ENCODE peak calls at places on chromosomes 7 and 10, in five cellular contexts. D is ovary, M is cardiac muscle cell, J is aorta, P is PC-3. I is an unnamed sample.
A peak's percentile ranks its signal among the peaks of the same experiment; 100 is the strongest.

GRCh38 chr7:86963599-86964230 is 95.7 kb downstream of the ELAPOR2 start:
- DNase-seq in M (no peak), D (no peak), J (no peak), P (no peak), I (no peak)

GRCh38 chr10:34157501-34157900 is 657.6 kb downstream of the PARD3 start:
- DNase-seq in P (peak; percentile 82), J (no peak), M (no peak), D (no peak), I (no peak)

GRCh38 chr7:35975851-35976454 is 175.1 kb downstream of the SEPTIN7 start:
- DNase-seq in P (peak; percentile 84), J (no peak), D (peak; percentile 47), M (peak; percentile 86), I (no peak)

GRCh38 chr7:126026421-126027088 is 1096.9 kb upstream of the POT1 start:
- DNase-seq in M (no peak), J (no peak), D (no peak), P (peak; percentile 11), I (no peak)

GRCh38 chr7:75623390-75624133 is 115.2 kb downstream of the HIP1 start:
- DNase-seq in J (no peak), D (no peak), M (peak; percentile 45), P (no peak), I (no peak)

GRCh38 chr10:71236286-71236685 is 23.9 kb downstream of the UNC5B start:
- DNase-seq in D (no peak), M (peak; percentile 65), P (no peak), J (no peak), I (no peak)

GRCh38 chr10:117165557-117166419 is 27.7 kb upstream of the VAX1 start:
- DNase-seq in J (peak; percentile 83), D (no peak), P (peak; percentile 63), M (peak; percentile 76), I (peak; percentile 47)

GRCh38 chr10:132414402-132415016 is 17.5 kb downstream of the PWWP2B start:
- DNase-seq in P (no peak), M (no peak), J (no peak), D (no peak), I (no peak)

DNA sequence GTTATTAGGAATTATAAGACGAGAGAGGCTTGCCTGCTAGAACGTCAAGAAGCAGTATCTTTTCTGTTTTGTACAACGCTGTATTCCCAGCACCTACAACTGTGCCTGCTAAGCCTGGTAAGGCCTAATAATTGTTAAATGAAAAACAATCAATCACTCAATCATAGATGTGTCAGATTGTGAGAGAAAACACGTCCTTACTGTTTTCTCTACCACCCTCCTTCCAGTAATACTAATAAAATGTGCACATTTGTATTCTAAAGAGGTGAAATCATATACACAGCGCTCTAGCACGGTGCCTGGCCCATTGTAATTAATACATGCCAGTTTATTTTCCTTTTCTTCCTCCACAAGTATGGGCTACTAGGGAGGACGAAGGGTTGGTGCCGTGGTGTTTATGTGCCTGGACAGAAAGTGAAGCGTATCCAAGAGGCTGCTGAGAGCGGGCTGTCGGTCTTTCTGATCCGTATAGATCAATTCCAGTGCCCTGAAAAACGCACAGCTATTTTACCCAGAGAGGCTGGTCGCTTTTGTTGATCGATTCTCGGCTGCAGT is 1.5 kb upstream of the AUTS2 start:
- DNase-seq in D (no peak), J (no peak), P (no peak), M (no peak), I (no peak)
- H3K27ac ChIP-seq in D (peak overlapping the region; percentile 95), J (no peak overlapping the region), P (no peak overlapping the region), M (no peak overlapping the region), I (no peak overlapping the region)

GRCh38 chr7:5425507-5426225 is 2.0 kb upstream of the TNRC18 start:
- DNase-seq in D (peak; percentile 84), M (peak; percentile 90), P (peak; percentile 79), J (peak; percentile 84), I (peak; percentile 75)
- H3K27me3 ChIP-seq in D (no peaks in the 10 kb centered on the region), M (no peaks in the 10 kb centered on the region), P (no peaks in the 10 kb centered on the region), J (no peaks in the 10 kb centered on the region), I (no peaks in the 10 kb centered on the region)

GRCh38 chr7:14807498-14807897 is 95.1 kb downstream of the DGKB start:
- DNase-seq in M (no peak), P (no peak), J (no peak), D (no peak), I (no peak)
- H3K27ac ChIP-seq in M (no peak overlapping the region), P (no peak overlapping the region), J (no peak overlapping the region), D (no peak overlapping the region), I (no peak overlapping the region)

GRCh38 chr7:28309684-28310083 is 102.6 kb upstream of the CREB5 start:
- DNase-seq in J (no peak), M (no peak), P (no peak), D (no peak), I (no peak)
- H3K27me3 ChIP-seq in J (no peaks in the 10 kb centered on the region), M (no peaks in the 10 kb centered on the region), P (no peaks in the 10 kb centered on the region), D (no peaks in the 10 kb centered on the region), I (peaks cover 9% of the 10 kb centered on the region)

DNA sequence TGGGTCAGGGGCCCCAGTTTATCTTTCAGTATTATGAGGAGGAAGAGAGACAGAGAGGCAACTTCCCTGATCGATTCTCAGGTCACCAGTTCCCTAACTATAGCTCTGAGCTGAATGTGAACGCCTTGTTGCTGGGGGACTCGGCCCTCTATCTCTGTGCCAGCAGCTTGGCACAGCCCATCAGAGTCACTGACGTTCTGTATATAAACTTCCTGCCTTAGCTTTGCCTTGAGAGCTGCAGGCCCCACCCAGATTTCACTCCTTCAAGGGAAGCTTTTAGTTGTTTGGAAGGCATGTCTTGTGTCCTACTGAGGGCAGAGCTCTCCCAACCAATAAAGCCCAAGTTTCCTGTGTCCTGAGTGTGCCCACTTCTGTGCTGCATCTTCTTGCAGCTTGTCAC is 242.5 kb upstream of the PRSS58 start:
- DNase-seq in J (no peak), D (no peak), M (no peak), P (no peak), I (no peak)
- H3K27ac ChIP-seq in J (no peak overlapping the region), D (no peak overlapping the region), M (no peak overlapping the region), P (no peak overlapping the region), I (no peak overlapping the region)

DNA sequence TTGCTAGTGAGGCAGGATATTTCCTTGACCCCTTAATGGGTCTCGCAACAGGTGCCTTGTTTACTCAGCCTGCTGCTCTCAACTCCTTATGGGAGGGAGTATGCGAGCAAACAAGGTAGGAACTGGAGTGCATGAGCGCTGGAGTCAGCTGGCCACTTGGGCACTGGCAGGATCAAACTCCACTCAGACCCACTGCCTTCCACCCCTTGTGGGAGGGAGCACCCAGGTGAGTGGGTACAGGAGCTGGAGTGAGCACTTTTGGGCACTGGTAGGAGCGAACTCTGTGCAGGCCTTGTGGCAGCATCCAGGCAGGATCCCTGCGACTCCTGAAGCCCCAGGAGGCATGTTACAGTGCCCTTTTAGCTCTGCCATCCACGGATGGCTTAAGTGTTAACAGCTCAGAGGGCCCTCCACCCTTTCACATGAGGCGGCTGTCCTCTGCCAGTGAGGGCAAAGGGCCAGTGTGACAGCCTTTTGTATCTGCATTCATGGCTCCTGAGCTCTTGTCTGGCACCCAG is 123.2 kb downstream of the ST7 start:
- DNase-seq in J (no peak), P (no peak), M (peak; percentile 40), D (no peak), I (no peak)
- H3K27me3 ChIP-seq in J (no peaks in the 10 kb centered on the region), P (no peaks in the 10 kb centered on the region), M (no peaks in the 10 kb centered on the region), D (no peaks in the 10 kb centered on the region), I (no peaks in the 10 kb centered on the region)

GRCh38 chr7:155593455-155594162 is 47.2 kb upstream of the CNPY1 start:
- DNase-seq in D (no peak), M (no peak), P (no peak), J (no peak), I (no peak)
- H3K27ac ChIP-seq in D (no peak overlapping the region), M (no peak overlapping the region), P (no peak overlapping the region), J (no peak overlapping the region), I (no peak overlapping the region)

GRCh38 chr10:101287922-101288638 is 58.8 kb upstream of the LBX1 start:
- DNase-seq in P (peak; percentile 16), M (peak; percentile 74), J (no peak), D (no peak), I (no peak)
- H3K27me3 ChIP-seq in P (no peaks in the 10 kb centered on the region), M (peaks cover 63% of the 10 kb centered on the region), J (no peaks in the 10 kb centered on the region), D (no peaks in the 10 kb centered on the region), I (peaks cover 71% of the 10 kb centered on the region)

GRCh38 chr7:6338551-6339274 is 66.3 kb upstream of the CYTH3 start:
- DNase-seq in D (no peak), M (peak; percentile 46), P (no peak), J (no peak), I (no peak)
- H3K27ac ChIP-seq in D (no peak overlapping the region), M (peak overlapping the region; percentile 95), P (no peak overlapping the region), J (no peak overlapping the region), I (no peak overlapping the region)

GRCh38 chr7:1794888-1795542 is 124.9 kb downstream of the ELFN1 start:
- DNase-seq in J (no peak), P (no peak), M (no peak), D (no peak), I (no peak)
- H3K27me3 ChIP-seq in J (no peaks in the 10 kb centered on the region), P (peaks cover 14% of the 10 kb centered on the region), M (no peaks in the 10 kb centered on the region), D (no peaks in the 10 kb centered on the region), I (peaks cover 3% of the 10 kb centered on the region)